ENCODE peak calls at places on chromosomes 6 and 20, in six cellular contexts. One of them, this sample, is unnamed.

GRCh38 chr6:129186988-129187387 is 304.1 kb downstream of the LAMA2 start:
- DNase-seq in HepG2: no peak
- DNase-seq in transverse colon: no peak
- DNase-seq in esophagus muscularis mucosa: no peak
- DNase-seq in vagina: no peak
- DNase-seq in breast epithelium: no peak
- DNase-seq in this sample: no peak

GRCh38 chr20:53786445-53787267 is 193.0 kb upstream of the ZNF217 start:
- DNase-seq in HepG2: peak
- DNase-seq in transverse colon: peak
- DNase-seq in esophagus muscularis mucosa: no peak
- DNase-seq in vagina: no peak
- DNase-seq in breast epithelium: no peak
- DNase-seq in this sample: peak

GRCh38 chr6:90025418-90026089 is 131.3 kb downstream of the GJA10 start:
- DNase-seq in HepG2: no peak
- DNase-seq in transverse colon: no peak
- DNase-seq in esophagus muscularis mucosa: peak
- DNase-seq in vagina: no peak
- DNase-seq in breast epithelium: no peak
- DNase-seq in this sample: no peak

GRCh38 chr6:46011241-46012085 is 4.2 kb downstream of the CLIC5 start:
- DNase-seq in HepG2: peak
- DNase-seq in transverse colon: peak
- DNase-seq in esophagus muscularis mucosa: no peak
- DNase-seq in vagina: no peak
- DNase-seq in breast epithelium: no peak
- DNase-seq in this sample: no peak

GRCh38 chr6:16769131-16769985 is 8.1 kb upstream of the ATXN1 start:
- DNase-seq in HepG2: peak
- DNase-seq in transverse colon: peak
- DNase-seq in esophagus muscularis mucosa: no peak
- DNase-seq in vagina: no peak
- DNase-seq in breast epithelium: no peak
- DNase-seq in this sample: peak

GRCh38 chr6:122753688-122754056 is 25.8 kb upstream of the FABP7 start:
- DNase-seq in HepG2: no peak
- DNase-seq in transverse colon: no peak
- DNase-seq in esophagus muscularis mucosa: no peak
- DNase-seq in vagina: no peak
- DNase-seq in breast epithelium: no peak
- DNase-seq in this sample: no peak

GRCh38 chr20:11170025-11170424 is 496.2 kb upstream of the JAG1 start:
- DNase-seq in HepG2: no peak
- DNase-seq in transverse colon: no peak
- DNase-seq in esophagus muscularis mucosa: no peak
- DNase-seq in vagina: no peak
- DNase-seq in breast epithelium: no peak
- DNase-seq in this sample: no peak

GRCh38 chr20:12058201-12058600 is 140.5 kb downstream of the BTBD3 start:
- DNase-seq in HepG2: no peak
- DNase-seq in transverse colon: no peak
- DNase-seq in esophagus muscularis mucosa: no peak
- DNase-seq in vagina: no peak
- DNase-seq in breast epithelium: no peak
- DNase-seq in this sample: no peak

GRCh38 chr20:4603724-4604123 is 118.0 kb upstream of the PRND start:
- DNase-seq in HepG2: no peak
- DNase-seq in transverse colon: no peak
- DNase-seq in esophagus muscularis mucosa: peak
- DNase-seq in vagina: no peak
- DNase-seq in breast epithelium: no peak
- DNase-seq in this sample: no peak

GRCh38 chr6:162713926-162714759 is 13.4 kb downstream of the PRKN start:
- DNase-seq in HepG2: no peak
- DNase-seq in transverse colon: no peak
- DNase-seq in esophagus muscularis mucosa: no peak
- DNase-seq in vagina: no peak
- DNase-seq in breast epithelium: no peak
- DNase-seq in this sample: no peak

GRCh38 chr20:50242863-50243609 is 52.4 kb downstream of the CEBPB start:
- DNase-seq in HepG2: peak
- DNase-seq in transverse colon: peak
- DNase-seq in esophagus muscularis mucosa: no peak
- DNase-seq in vagina: no peak
- DNase-seq in breast epithelium: peak
- DNase-seq in this sample: peak

GRCh38 chr6:67640462-67640861 is 994.6 kb upstream of the ADGRB3 start:
- DNase-seq in HepG2: no peak
- DNase-seq in transverse colon: no peak
- DNase-seq in esophagus muscularis mucosa: no peak
- DNase-seq in vagina: no peak
- DNase-seq in breast epithelium: no peak
- DNase-seq in this sample: no peak

GRCh38 chr6:32092760-32093497 is 16.2 kb downstream of the TNXB start:
- DNase-seq in HepG2: no peak
- DNase-seq in transverse colon: no peak
- DNase-seq in esophagus muscularis mucosa: no peak
- DNase-seq in vagina: no peak
- DNase-seq in breast epithelium: no peak
- DNase-seq in this sample: no peak

GRCh38 chr20:18738055-18738454 is 75.5 kb upstream of the SCP2D1 start:
- DNase-seq in HepG2: no peak
- DNase-seq in transverse colon: no peak
- DNase-seq in esophagus muscularis mucosa: no peak
- DNase-seq in vagina: no peak
- DNase-seq in breast epithelium: no peak
- DNase-seq in this sample: no peak

GRCh38 chr6:137637161-137637560 is 143.0 kb upstream of the OLIG3 start:
- DNase-seq in HepG2: peak
- DNase-seq in transverse colon: no peak
- DNase-seq in esophagus muscularis mucosa: no peak
- DNase-seq in vagina: no peak
- DNase-seq in breast epithelium: no peak
- DNase-seq in this sample: peak

GRCh38 chr6:112007805-112008204 is 46.1 kb upstream of the CCN6 start:
- DNase-seq in HepG2: no peak
- DNase-seq in transverse colon: peak
- DNase-seq in esophagus muscularis mucosa: no peak
- DNase-seq in vagina: no peak
- DNase-seq in breast epithelium: no peak
- DNase-seq in this sample: no peak
- TF ChIP-seq POLR2A in HepG2: no peak
- TF ChIP-seq POLR2A in transverse colon: no peak
- TF ChIP-seq POLR2A in esophagus muscularis mucosa: no peak
- TF ChIP-seq POLR2A in vagina: no peak
- TF ChIP-seq POLR2A in breast epithelium: no peak
- TF ChIP-seq POLR2A in this sample: no peak

GRCh38 chr20:24697411-24697810 is 228.0 kb downstream of the SYNDIG1 start:
- DNase-seq in HepG2: no peak
- DNase-seq in transverse colon: no peak
- DNase-seq in esophagus muscularis mucosa: peak
- DNase-seq in vagina: peak
- DNase-seq in breast epithelium: no peak
- DNase-seq in this sample: no peak
- TF ChIP-seq POLR2AphosphoS5 in HepG2: no peak
- TF ChIP-seq POLR2AphosphoS5 in transverse colon: no peak
- TF ChIP-seq POLR2AphosphoS5 in esophagus muscularis mucosa: no peak
- TF ChIP-seq POLR2AphosphoS5 in vagina: no peak
- TF ChIP-seq POLR2AphosphoS5 in breast epithelium: no peak
- TF ChIP-seq POLR2AphosphoS5 in this sample: no peak

DNA sequence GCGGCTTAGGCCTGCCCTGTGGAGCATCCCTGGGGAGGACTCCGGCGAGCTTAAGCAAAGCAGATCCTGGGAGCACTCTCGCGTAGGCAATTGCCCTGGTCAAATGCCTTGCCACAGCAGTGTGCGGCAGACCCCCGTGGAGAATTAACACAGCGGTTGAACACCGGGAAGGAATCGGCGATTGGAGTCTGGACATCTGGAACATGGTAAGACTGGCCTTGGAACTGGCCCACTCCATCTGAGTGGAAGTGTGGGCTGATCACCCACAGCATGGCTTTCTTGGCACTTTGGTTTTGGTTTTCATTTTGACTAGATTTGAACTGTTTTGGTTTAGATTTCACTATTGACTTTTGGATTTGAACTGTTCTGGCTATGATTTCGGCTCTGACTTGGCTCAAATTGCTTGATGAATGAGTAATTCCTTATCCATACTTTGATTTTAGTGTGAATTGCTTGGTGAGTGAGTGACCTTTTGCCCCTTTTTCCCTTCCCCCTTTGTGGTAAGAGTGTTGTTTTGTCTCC is 300.7 kb downstream of the RNGTT start:
- DNase-seq in HepG2: no peak
- DNase-seq in transverse colon: no peak
- DNase-seq in esophagus muscularis mucosa: no peak
- DNase-seq in vagina: no peak
- DNase-seq in breast epithelium: no peak
- DNase-seq in this sample: no peak
- H3K4me3 ChIP-seq in HepG2: no peak
- H3K4me3 ChIP-seq in transverse colon: no peak
- H3K4me3 ChIP-seq in esophagus muscularis mucosa: no peak
- H3K4me3 ChIP-seq in vagina: no peak
- H3K4me3 ChIP-seq in breast epithelium: no peak
- H3K4me3 ChIP-seq in this sample: no peak

GRCh38 chr6:27894839-27895762 is 17.1 kb downstream of the OR2B2 start:
- DNase-seq in HepG2: peak
- DNase-seq in transverse colon: peak
- DNase-seq in esophagus muscularis mucosa: no peak
- DNase-seq in vagina: peak
- DNase-seq in breast epithelium: no peak
- DNase-seq in this sample: peak
- TF ChIP-seq POLR2A in HepG2: peak
- TF ChIP-seq POLR2A in transverse colon: peak
- TF ChIP-seq POLR2A in esophagus muscularis mucosa: no peak
- TF ChIP-seq POLR2A in vagina: no peak
- TF ChIP-seq POLR2A in breast epithelium: peak
- TF ChIP-seq POLR2A in this sample: peak

DNA sequence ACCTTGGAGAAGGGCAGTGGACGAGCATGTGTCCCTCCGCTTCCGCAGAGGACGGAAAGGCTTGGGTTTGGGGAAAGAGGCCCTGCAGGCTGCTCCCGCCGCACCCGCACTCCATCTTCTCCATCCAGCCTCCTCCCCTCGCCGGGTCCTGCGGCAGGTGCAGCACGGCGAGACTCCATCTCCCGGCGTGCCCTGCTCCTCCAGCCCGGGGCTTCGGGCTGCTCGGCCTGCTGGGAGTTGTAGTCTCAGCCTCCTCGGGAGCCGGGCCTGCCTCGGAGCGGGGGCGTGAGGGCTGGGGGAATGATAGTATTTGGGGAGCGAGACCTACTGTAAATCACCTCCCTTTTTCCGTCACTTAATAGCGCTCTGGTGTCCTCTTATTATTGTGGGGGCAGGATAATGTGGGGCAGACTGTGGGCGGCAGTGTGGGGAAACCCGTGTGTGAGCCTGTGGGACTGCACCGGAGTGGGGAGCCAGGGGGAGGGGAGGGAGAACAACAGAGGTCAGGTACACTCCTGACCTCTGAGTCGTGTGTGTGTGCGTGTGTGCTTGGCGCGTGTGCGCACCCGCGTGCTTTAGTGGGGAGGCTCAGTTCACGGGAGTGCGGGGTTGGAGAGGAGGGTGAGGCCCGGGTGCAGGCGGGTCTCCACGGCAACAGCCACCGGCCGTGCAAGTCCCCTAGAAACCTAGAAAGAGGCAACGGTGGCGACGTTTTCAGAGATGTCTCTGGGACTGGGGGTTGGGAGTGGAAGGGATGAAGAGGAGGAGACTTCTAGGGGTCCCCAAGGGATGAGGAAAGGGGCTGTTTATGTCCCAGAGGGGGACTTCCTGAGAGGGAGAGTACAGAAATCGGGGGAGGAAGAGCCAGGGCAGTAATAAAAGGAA is 4.1 kb downstream of the TTBK1 start:
- DNase-seq in HepG2: peak
- DNase-seq in transverse colon: peak
- DNase-seq in esophagus muscularis mucosa: no peak
- DNase-seq in vagina: no peak
- DNase-seq in breast epithelium: peak
- DNase-seq in this sample: peak
- TF ChIP-seq POLR2AphosphoS5 in HepG2: no peak
- TF ChIP-seq POLR2AphosphoS5 in transverse colon: no peak
- TF ChIP-seq POLR2AphosphoS5 in esophagus muscularis mucosa: peak
- TF ChIP-seq POLR2AphosphoS5 in vagina: no peak
- TF ChIP-seq POLR2AphosphoS5 in breast epithelium: no peak
- TF ChIP-seq POLR2AphosphoS5 in this sample: peak

GRCh38 chr6:13796781-13797180 is 17.6 kb downstream of the MCUR1 start:
- DNase-seq in HepG2: no peak
- DNase-seq in transverse colon: no peak
- DNase-seq in esophagus muscularis mucosa: no peak
- DNase-seq in vagina: no peak
- DNase-seq in breast epithelium: no peak
- DNase-seq in this sample: peak
- H3K4me3 ChIP-seq in HepG2: no peak
- H3K4me3 ChIP-seq in transverse colon: no peak
- H3K4me3 ChIP-seq in esophagus muscularis mucosa: no peak
- H3K4me3 ChIP-seq in vagina: no peak
- H3K4me3 ChIP-seq in breast epithelium: no peak
- H3K4me3 ChIP-seq in this sample: no peak

DNA sequence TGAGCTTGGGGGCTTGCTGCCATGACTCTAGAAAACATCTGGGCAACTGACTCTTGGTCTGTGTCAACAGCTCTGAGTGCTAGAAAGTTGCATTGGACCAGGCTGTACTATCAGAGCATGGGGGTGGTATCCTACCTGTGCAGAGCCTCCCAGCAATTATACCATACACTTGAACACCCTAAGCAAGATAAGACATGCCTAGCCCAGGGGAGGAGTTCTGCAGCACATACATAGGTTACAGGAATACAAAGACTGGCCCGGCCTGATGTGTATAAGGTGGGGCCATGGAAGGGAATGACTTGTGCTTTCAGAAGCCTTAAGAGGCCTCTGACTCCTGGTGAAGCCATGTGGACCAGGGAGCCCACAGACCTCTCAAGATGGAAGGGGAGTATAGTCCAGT is 11.4 kb upstream of the MOCS1 start:
- DNase-seq in HepG2: no peak
- DNase-seq in transverse colon: peak
- DNase-seq in esophagus muscularis mucosa: peak
- DNase-seq in vagina: no peak
- DNase-seq in breast epithelium: no peak
- DNase-seq in this sample: no peak
- TF ChIP-seq POLR2A in HepG2: no peak
- TF ChIP-seq POLR2A in transverse colon: peak
- TF ChIP-seq POLR2A in esophagus muscularis mucosa: no peak
- TF ChIP-seq POLR2A in vagina: no peak
- TF ChIP-seq POLR2A in breast epithelium: no peak
- TF ChIP-seq POLR2A in this sample: no peak